ENCODE peak calls at places on chromosome 10, in ten cellular contexts. C, U, H, V, F, P, I, S, G and W are unnamed samples.

GRCh38 chr10:131453772-131454634 is 142.5 kb upstream of the TCERG1L start:
- DNase-seq in C (no peak), U (peak; percentile 89), H (peak; percentile 61), V (peak; percentile 66), F (peak; percentile 16), P (no peak), I (peak; percentile 2), S (peak; percentile 15), G (no peak), W (no peak)

GRCh38 chr10:4099202-4099601 is 314.2 kb upstream of the KLF6 start:
- DNase-seq in C (no peak), U (no peak), H (no peak), V (no peak), F (no peak), P (no peak), I (no peak), S (no peak), G (no peak), W (no peak)

GRCh38 chr10:114073787-114074186 is 30.1 kb downstream of the ADRB1 start:
- DNase-seq in C (no peak), U (no peak), H (no peak), V (no peak), F (no peak), P (no peak), I (no peak), S (no peak), G (no peak), W (no peak)

GRCh38 chr10:22429981-22430421 is 84.7 kb downstream of the SPAG6 start:
- DNase-seq in C (no peak), U (no peak), H (no peak), V (no peak), F (no peak), P (no peak), I (no peak), S (no peak), G (no peak), W (no peak)

GRCh38 chr10:32321016-32321631 is 25.8 kb downstream of the EPC1 start:
- DNase-seq in C (no peak), U (no peak), H (no peak), V (no peak), F (no peak), P (no peak), I (no peak), S (no peak), G (no peak), W (no peak)

GRCh38 chr10:50497758-50498157 is 126.0 kb downstream of the SGMS1 start:
- DNase-seq in C (peak; percentile 87), U (no peak), H (peak; percentile 86), V (no peak), F (peak; percentile 86), P (peak; percentile 84), I (peak; percentile 27), S (peak; percentile 50), G (no peak), W (no peak)

GRCh38 chr10:57921140-57921539 is 346.6 kb downstream of the IPMK start:
- DNase-seq in C (no peak), U (no peak), H (peak; percentile 30), V (no peak), F (no peak), P (peak; percentile 37), I (no peak), S (no peak), G (no peak), W (no peak)

GRCh38 chr10:22849077-22849810 is 78.6 kb upstream of the ARMC3 start:
- DNase-seq in C (peak; percentile 55), U (no peak), H (peak; percentile 10), V (peak; percentile 89), F (peak; percentile 42), P (peak; percentile 40), I (peak; percentile 63), S (peak; percentile 81), G (no peak), W (no peak)

GRCh38 chr10:85548038-85548437 is 818.6 kb downstream of the GRID1 start:
- DNase-seq in C (peak; percentile 2), U (peak; percentile 49), H (peak; percentile 90), V (peak; percentile 14), F (peak; percentile 54), P (peak; percentile 76), I (peak; percentile 2), S (peak; percentile 24), G (peak; percentile 66), W (peak; percentile 4)

GRCh38 chr10:110411047-110411410 is 86.7 kb upstream of the DUSP5 start:
- DNase-seq in C (peak; percentile 77), U (no peak), H (peak; percentile 36), V (peak; percentile 29), F (peak; percentile 45), P (no peak), I (peak; percentile 50), S (peak; percentile 66), G (no peak), W (no peak)

DNA sequence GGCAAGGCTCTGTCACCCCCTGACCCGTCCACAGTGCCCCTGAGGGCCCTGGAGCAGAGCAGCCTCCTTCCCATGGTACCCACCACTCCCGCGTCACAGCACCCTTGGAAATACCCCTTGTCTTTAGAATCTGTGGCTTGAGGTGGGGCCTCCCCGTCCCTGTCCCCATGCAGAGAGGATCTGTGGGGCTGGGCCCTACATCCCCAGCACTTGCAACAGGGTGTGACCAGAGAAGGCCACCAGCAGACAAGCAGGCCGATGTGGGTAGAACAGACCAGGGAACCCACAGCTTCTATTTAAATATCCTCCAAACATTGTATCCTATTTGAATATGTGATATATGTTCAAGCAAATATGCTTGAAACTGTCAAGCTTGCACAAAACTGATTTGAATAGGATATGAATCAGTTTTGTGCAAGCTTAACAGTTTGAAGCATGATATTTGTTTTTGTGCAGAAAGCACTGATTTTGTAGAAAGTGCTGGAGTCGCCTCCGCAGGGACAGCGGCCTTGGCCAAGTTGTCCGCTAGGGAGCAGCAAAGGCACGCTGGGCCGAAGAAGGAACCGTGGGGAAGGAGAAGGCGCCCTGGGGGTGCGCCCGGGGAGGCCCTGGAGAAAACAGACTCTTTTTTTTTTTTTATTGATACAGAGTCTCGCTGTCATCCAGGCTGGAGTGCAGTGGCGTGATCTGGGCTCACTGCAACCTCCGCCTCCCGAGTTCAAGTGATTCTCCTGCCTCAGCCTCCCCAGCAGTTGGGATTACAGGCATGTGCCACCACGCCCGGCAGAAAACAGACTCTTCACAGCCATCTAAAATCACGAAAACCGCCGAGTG is 2.2 kb downstream of the CFAP46 start:
- DNase-seq in C (peak; percentile 54), U (peak; percentile 73), H (no peak), V (no peak), F (peak; percentile 41), P (no peak), I (peak; percentile 56), S (peak; percentile 62), G (peak; percentile 27), W (no peak)
- TF ChIP-seq CTCF in C (peak; percentile 92), U (peak; percentile 89), H (peak; percentile 65), V (peak; percentile 76), F (peak; percentile 64), P (no peak), I (peak; percentile 80), S (peak; percentile 72), G (peak; percentile 100), W (peak; percentile 92)

DNA sequence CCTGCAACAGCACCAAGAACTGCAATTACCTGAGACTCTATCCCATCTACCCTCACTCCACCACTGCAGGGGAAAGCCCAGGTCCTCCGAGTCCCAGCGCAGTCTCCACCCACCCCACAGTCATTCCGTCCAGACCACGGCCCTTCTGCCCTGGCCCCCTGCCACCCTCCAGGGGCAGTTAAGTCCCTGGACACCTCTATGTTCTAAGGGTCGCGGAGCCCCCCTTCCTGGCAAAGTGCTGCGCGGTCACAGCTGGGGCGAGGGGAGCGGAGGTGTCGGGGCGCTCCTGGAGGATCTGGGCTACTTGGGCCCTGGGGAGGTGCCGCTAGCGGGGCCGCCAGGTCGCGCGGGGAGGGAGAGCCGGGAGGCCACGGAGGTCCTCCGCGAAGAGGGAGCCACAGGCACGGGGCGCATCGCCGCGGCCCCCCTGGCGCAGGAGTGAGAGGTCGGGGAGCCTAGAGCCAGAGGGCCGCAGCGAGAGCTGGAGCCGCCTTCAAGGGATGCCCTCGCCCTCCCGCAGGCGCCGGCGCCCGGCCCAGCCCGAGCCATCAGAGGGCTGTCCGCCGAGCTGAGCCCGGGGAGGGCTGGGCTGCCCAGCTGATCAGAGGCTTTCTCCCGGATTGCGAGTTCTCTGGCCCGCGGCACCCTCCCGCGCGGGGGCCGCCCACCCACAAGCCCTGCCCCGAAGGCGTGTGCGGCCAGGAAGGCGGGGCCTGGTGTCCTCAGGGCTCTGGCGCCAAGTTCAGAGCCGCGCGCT is 4.2 kb upstream of the ANTXRL start:
- DNase-seq in C (peak; percentile 68), U (peak; percentile 70), H (peak; percentile 48), V (peak; percentile 85), F (peak; percentile 40), P (peak; percentile 65), I (peak; percentile 50), S (peak; percentile 67), G (no peak), W (no peak)
- H3K4me3 ChIP-seq in C (peak overlapping the region; percentile 56), U (peak overlapping the region; percentile 43), H (peak overlapping the region; percentile 19), V (peak overlapping the region; percentile 71), F (no peak overlapping the region), P (no peak overlapping the region), I (no peak overlapping the region), S (peak overlapping the region; percentile 44), G (peak overlapping the region; percentile 41), W (peak overlapping the region; percentile 30)

GRCh38 chr10:80535671-80536360 is 1.9 kb upstream of the SH2D4B start:
- DNase-seq in C (peak; percentile 5), U (peak; percentile 41), H (peak; percentile 47), V (peak; percentile 65), F (no peak), P (peak; percentile 34), I (peak; percentile 41), S (no peak), G (no peak), W (no peak)
- TF ChIP-seq CTCF in C (peak; percentile 41), U (peak; percentile 42), H (peak; percentile 46), V (peak; percentile 74), F (no peak), P (peak; percentile 39), I (peak; percentile 50), S (peak; percentile 7), G (peak; percentile 90), W (peak; percentile 19)

GRCh38 chr10:1400129-1400865 is 337.0 kb downstream of the ADARB2 start:
- DNase-seq in C (no peak), U (no peak), H (peak; percentile 4), V (no peak), F (no peak), P (no peak), I (no peak), S (no peak), G (no peak), W (no peak)

GRCh38 chr10:1396236-1396635 is 340.1 kb downstream of the WDR37 start:
- DNase-seq in C (no peak), U (no peak), H (no peak), V (no peak), F (no peak), P (no peak), I (no peak), S (no peak), G (no peak), W (no peak)

GRCh38 chr10:1399431-1400120 is 337.7 kb downstream of the ADARB2 start:
- DNase-seq in C (no peak), U (no peak), H (no peak), V (no peak), F (no peak), P (no peak), I (no peak), S (no peak), G (no peak), W (no peak)

GRCh38 chr10:1401056-1401965 is 336.0 kb downstream of the ADARB2 start:
- DNase-seq in C (no peak), U (peak; percentile 30), H (no peak), V (no peak), F (no peak), P (no peak), I (no peak), S (no peak), G (no peak), W (no peak)

GRCh38 chr10:1398626-1399410 is 338.5 kb downstream of the ADARB2 start:
- DNase-seq in C (no peak), U (no peak), H (no peak), V (no peak), F (no peak), P (no peak), I (no peak), S (no peak), G (no peak), W (no peak)
- H3K4me3 ChIP-seq in C (no peak overlapping the region), U (no peak overlapping the region), H (no peak overlapping the region), V (no peak overlapping the region), F (no peak overlapping the region), P (no peak overlapping the region), I (no peak overlapping the region), S (no peak overlapping the region), G (no peak overlapping the region), W (no peak overlapping the region)